ENCODE peak calls at places on chromosomes 13 and 19, in eight cellular contexts. K is iPS DF 6.9; V is NCI-H510A treated with DMSO at 0.1 percent for 48 hours; L is naive thymus-derived CD8-positive, alpha-beta T cell; H is non-pigmented ciliary epithelial cell; R is fibroblast of villous mesenchyme; S is NCI-H1436; E is LHCN-M2. J is an unnamed sample.

GRCh38 chr13:28568286-28568685 is 73.4 kb upstream of the FLT1 start:
- DNase-seq in K (no peak), V (peak; percentile 43), L (no peak), H (no peak), R (peak; percentile 65), S (no peak), E (peak; percentile 34), J (no peak)

GRCh38 chr13:51221674-51222509 is at the start of gene FAM124A:
- DNase-seq in K (no peak), V (no peak), L (peak; percentile 30), H (no peak), R (peak; percentile 24), S (peak; percentile 15), E (peak; percentile 6), J (no peak)

GRCh38 chr13:23377603-23378002 is 55.9 kb downstream of the SACS start:
- DNase-seq in K (no peak), V (no peak), L (no peak), H (no peak), R (no peak), S (no peak), E (no peak), J (no peak)

GRCh38 chr13:100130092-100130491 is 41.2 kb downstream of the PCCA start:
- DNase-seq in K (no peak), V (no peak), L (no peak), H (no peak), R (no peak), S (no peak), E (peak; percentile 62), J (no peak)

GRCh38 chr13:30690282-30691188 is 44.8 kb upstream of the ALOX5AP start:
- DNase-seq in K (no peak), V (no peak), L (no peak), H (peak; percentile 92), R (peak; percentile 98), S (no peak), E (peak; percentile 97), J (no peak)

GRCh38 chr19:55083004-55083850 is 7.6 kb downstream of the EPS8L1 start:
- DNase-seq in K (no peak), V (no peak), L (no peak), H (no peak), R (no peak), S (no peak), E (no peak), J (no peak)

GRCh38 chr19:12778020-12778904 is 2.9 kb upstream of the HOOK2 start:
- DNase-seq in K (no peak), V (peak; percentile 57), L (peak; percentile 52), H (no peak), R (peak; percentile 88), S (peak; percentile 31), E (peak; percentile 84), J (no peak)

GRCh38 chr19:39310558-39311311 is 9.9 kb downstream of the LRFN1 start:
- DNase-seq in K (no peak), V (no peak), L (no peak), H (no peak), R (peak; percentile 7), S (no peak), E (no peak), J (no peak)

GRCh38 chr19:44701228-44701627 is 2.3 kb downstream of the CEACAM16 start:
- DNase-seq in K (no peak), V (no peak), L (no peak), H (no peak), R (no peak), S (no peak), E (no peak), J (no peak)

GRCh38 chr19:58181902-58182576 is 822 bp upstream of the ZNF274 start:
- DNase-seq in K (peak; percentile 48), V (no peak), L (peak; percentile 49), H (no peak), R (peak; percentile 34), S (peak; percentile 25), E (peak; percentile 35), J (peak; percentile 19)

GRCh38 chr19:7099597-7099921 is 30.1 kb downstream of the ZNF557 start:
- DNase-seq in K (peak; percentile 70), V (no peak), L (no peak), H (no peak), R (no peak), S (no peak), E (no peak), J (no peak)

GRCh38 chr19:48487544-48487943 is 18.4 kb downstream of the CYTH2 start:
- DNase-seq in K (no peak), V (no peak), L (no peak), H (no peak), R (no peak), S (no peak), E (no peak), J (no peak)

GRCh38 chr13:98746968-98747367 is 5.5 kb downstream of the SLC15A1 start:
- DNase-seq in K (no peak), V (no peak), L (no peak), H (no peak), R (peak; percentile 29), S (no peak), E (no peak), J (no peak)

GRCh38 chr13:71254384-71254783 is 612.6 kb downstream of the DACH1 start:
- DNase-seq in K (no peak), V (no peak), L (no peak), H (no peak), R (no peak), S (no peak), E (no peak), J (no peak)

GRCh38 chr19:3186377-3186688 is 603 bp downstream of the NCLN start:
- DNase-seq in K (no peak), V (no peak), L (no peak), H (no peak), R (peak; percentile 26), S (no peak), E (no peak), J (no peak)

GRCh38 chr19:7492142-7493055 is 3.6 kb upstream of the PEX11G start:
- DNase-seq in K (no peak), V (no peak), L (no peak), H (no peak), R (peak; percentile 78), S (no peak), E (peak; percentile 56), J (no peak)

GRCh38 chr19:2135474-2136402 is 15.6 kb downstream of the AP3D1 start:
- DNase-seq in K (no peak), V (no peak), L (no peak), H (no peak), R (no peak), S (no peak), E (no peak), J (no peak)

GRCh38 chr19:18205180-18205915 is 1.5 kb upstream of the RAB3A start:
- DNase-seq in K (no peak), V (peak; percentile 53), L (peak; percentile 50), H (peak; percentile 34), R (peak; percentile 86), S (peak; percentile 43), E (peak; percentile 70), J (no peak)

GRCh38 chr19:5586300-5587070 is 18.7 kb upstream of the TINCR start:
- DNase-seq in K (no peak), V (peak; percentile 28), L (no peak), H (no peak), R (no peak), S (no peak), E (no peak), J (no peak)

GRCh38 chr13:106630162-106630561 is 62.2 kb upstream of the ARGLU1 start:
- DNase-seq in K (no peak), V (no peak), L (no peak), H (no peak), R (no peak), S (no peak), E (no peak), J (no peak)

GRCh38 chr19:45455707-45456499 is 11.9 kb upstream of the FOSB start:
- DNase-seq in K (no peak), V (no peak), L (peak; percentile 58), H (peak; percentile 98), R (peak; percentile 99), S (no peak), E (peak; percentile 97), J (peak; percentile 99)

GRCh38 chr19:41420101-41420880 is 6.9 kb downstream of the B3GNT8 start:
- DNase-seq in K (no peak), V (no peak), L (no peak), H (no peak), R (no peak), S (no peak), E (no peak), J (no peak)

GRCh38 chr13:100361504-100361903 is 227.1 kb downstream of the GGACT start:
- DNase-seq in K (no peak), V (no peak), L (no peak), H (no peak), R (peak; percentile 55), S (no peak), E (peak; percentile 95), J (no peak)

GRCh38 chr19:14473073-14473790 is 1.9 kb downstream of the PTGER1 start:
- DNase-seq in K (no peak), V (no peak), L (no peak), H (no peak), R (no peak), S (no peak), E (no peak), J (no peak)

GRCh38 chr19:18510216-18510615 is 11.7 kb downstream of the ELL start:
- DNase-seq in K (no peak), V (no peak), L (no peak), H (no peak), R (no peak), S (no peak), E (no peak), J (no peak)

J was measured in HS-27A.